ENCODE peak calls at places on chromosome 3, in four cellular contexts. One of them, this sample, is unnamed.

GRCh38 chr3:73365756-73366397 is 258.9 kb downstream of the PDZRN3 start:
- DNase-seq in GM12891: no peak
- DNase-seq in GM12878: no peak
- DNase-seq in K562: no peak
- DNase-seq in this sample: no peak

GRCh38 chr3:112405845-112406244 is 72.9 kb downstream of the CD200 start:
- DNase-seq in GM12891: no peak
- DNase-seq in GM12878: no peak
- DNase-seq in K562: no peak
- DNase-seq in this sample: peak; percentile 12

GRCh38 chr3:173513123-173513522 is 115.6 kb downstream of the NLGN1 start:
- DNase-seq in GM12891: no peak
- DNase-seq in GM12878: no peak
- DNase-seq in K562: no peak
- DNase-seq in this sample: no peak

GRCh38 chr3:66442254-66443249 is 58.3 kb downstream of the LRIG1 start:
- DNase-seq in GM12891: no peak
- DNase-seq in GM12878: no peak
- DNase-seq in K562: no peak
- DNase-seq in this sample: no peak

GRCh38 chr3:178131801-178132200 is 404.4 kb upstream of the KCNMB2 start:
- DNase-seq in GM12891: no peak
- DNase-seq in GM12878: no peak
- DNase-seq in K562: no peak
- DNase-seq in this sample: no peak

GRCh38 chr3:64382171-64382570 is 156.9 kb upstream of the PRICKLE2 start:
- DNase-seq in GM12891: no peak
- DNase-seq in GM12878: no peak
- DNase-seq in K562: no peak
- DNase-seq in this sample: no peak

GRCh38 chr3:196219194-196219969 is 3.0 kb downstream of the SLC51A start:
- DNase-seq in GM12891: peak; percentile 67
- DNase-seq in GM12878: peak; percentile 64
- DNase-seq in K562: no peak
- DNase-seq in this sample: peak; percentile 94

GRCh38 chr3:11510001-11510760 is 133.5 kb downstream of the VGLL4 start:
- DNase-seq in GM12891: no peak
- DNase-seq in GM12878: no peak
- DNase-seq in K562: no peak
- DNase-seq in this sample: no peak

GRCh38 chr3:188323067-188323842 is 169.3 kb downstream of the LPP start:
- DNase-seq in GM12891: no peak
- DNase-seq in GM12878: no peak
- DNase-seq in K562: no peak
- DNase-seq in this sample: no peak

GRCh38 chr3:23949784-23950183 is 4.7 kb downstream of the NR1D2 start:
- DNase-seq in GM12891: no peak
- DNase-seq in GM12878: peak; percentile 64
- DNase-seq in K562: no peak
- DNase-seq in this sample: no peak

GRCh38 chr3:16239776-16240175 is 25.0 kb downstream of the DPH3 start:
- DNase-seq in GM12891: no peak
- DNase-seq in GM12878: no peak
- DNase-seq in K562: no peak
- DNase-seq in this sample: no peak

GRCh38 chr3:151911462-151911861 is 38.0 kb downstream of the SUCNR1 start:
- DNase-seq in GM12891: no peak
- DNase-seq in GM12878: no peak
- DNase-seq in K562: no peak
- DNase-seq in this sample: no peak

GRCh38 chr3:130093741-130094391 is 12.2 kb downstream of the ALG1L2 start:
- DNase-seq in GM12891: peak; percentile 39
- DNase-seq in GM12878: peak; percentile 60
- DNase-seq in K562: peak; percentile 50
- DNase-seq in this sample: peak; percentile 38

GRCh38 chr3:24512564-24513197 is 18.0 kb upstream of the THRB start:
- DNase-seq in GM12891: no peak
- DNase-seq in GM12878: no peak
- DNase-seq in K562: no peak
- DNase-seq in this sample: no peak

GRCh38 chr3:149628957-149629670 is 28.7 kb downstream of the WWTR1 start:
- DNase-seq in GM12891: no peak
- DNase-seq in GM12878: no peak
- DNase-seq in K562: no peak
- DNase-seq in this sample: no peak

GRCh38 chr3:149623819-149624218 is 34.0 kb downstream of the WWTR1 start:
- DNase-seq in GM12891: no peak
- DNase-seq in GM12878: no peak
- DNase-seq in K562: no peak
- DNase-seq in this sample: no peak

GRCh38 chr3:149626671-149627070 is 31.2 kb downstream of the WWTR1 start:
- DNase-seq in GM12891: no peak
- DNase-seq in GM12878: no peak
- DNase-seq in K562: no peak
- DNase-seq in this sample: no peak

GRCh38 chr3:149621218-149622005 is 36.4 kb downstream of the WWTR1 start:
- DNase-seq in GM12891: no peak
- DNase-seq in GM12878: no peak
- DNase-seq in K562: no peak
- DNase-seq in this sample: no peak

DNA sequence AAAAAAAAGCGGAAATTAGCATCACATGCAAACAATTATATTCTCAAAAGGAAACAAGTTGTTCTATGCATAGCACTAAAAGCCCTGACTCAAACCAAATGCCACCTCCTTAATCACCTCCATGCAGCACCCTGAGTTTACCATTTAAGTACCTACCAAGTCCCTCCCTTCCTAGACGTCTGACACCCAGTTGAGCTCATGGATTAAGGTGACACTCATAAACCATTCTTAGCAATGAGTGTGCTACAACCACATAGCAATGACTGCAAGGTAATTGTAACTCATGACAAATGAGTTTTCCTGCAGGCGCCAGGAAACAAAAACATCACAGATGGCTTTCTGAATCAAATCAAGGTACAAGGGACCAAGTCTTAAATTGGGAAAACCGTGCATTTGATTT is 32.0 kb downstream of the WWTR1 start:
- DNase-seq in GM12891: no peak
- DNase-seq in GM12878: no peak
- DNase-seq in K562: no peak
- DNase-seq in this sample: no peak
- TF ChIP-seq SPI1 in GM12891: no peak
- TF ChIP-seq SPI1 in GM12878: no peak
- TF ChIP-seq SPI1 in K562: no peak
- TF ChIP-seq SPI1 in this sample: no peak

GRCh38 chr3:123948449-123948848 is 12.6 kb downstream of the CCDC14 start:
- DNase-seq in GM12891: no peak
- DNase-seq in GM12878: no peak
- DNase-seq in K562: no peak
- DNase-seq in this sample: no peak

GRCh38 chr3:123949606-123950005 is 11.4 kb downstream of the CCDC14 start:
- DNase-seq in GM12891: no peak
- DNase-seq in GM12878: no peak
- DNase-seq in K562: no peak
- DNase-seq in this sample: no peak

GRCh38 chr3:123952844-123953520 is 8.0 kb downstream of the CCDC14 start:
- DNase-seq in GM12891: no peak
- DNase-seq in GM12878: no peak
- DNase-seq in K562: no peak
- DNase-seq in this sample: no peak

GRCh38 chr3:123951522-123952447 is 9.2 kb downstream of the CCDC14 start:
- DNase-seq in GM12891: no peak
- DNase-seq in GM12878: no peak
- DNase-seq in K562: no peak
- DNase-seq in this sample: no peak

GRCh38 chr3:123947482-123947881 is 13.5 kb downstream of the CCDC14 start:
- DNase-seq in GM12891: no peak
- DNase-seq in GM12878: no peak
- DNase-seq in K562: no peak
- DNase-seq in this sample: no peak
- TF ChIP-seq SPI1 in GM12891: no peak
- TF ChIP-seq SPI1 in GM12878: no peak
- TF ChIP-seq SPI1 in K562: no peak
- TF ChIP-seq SPI1 in this sample: no peak

DNA sequence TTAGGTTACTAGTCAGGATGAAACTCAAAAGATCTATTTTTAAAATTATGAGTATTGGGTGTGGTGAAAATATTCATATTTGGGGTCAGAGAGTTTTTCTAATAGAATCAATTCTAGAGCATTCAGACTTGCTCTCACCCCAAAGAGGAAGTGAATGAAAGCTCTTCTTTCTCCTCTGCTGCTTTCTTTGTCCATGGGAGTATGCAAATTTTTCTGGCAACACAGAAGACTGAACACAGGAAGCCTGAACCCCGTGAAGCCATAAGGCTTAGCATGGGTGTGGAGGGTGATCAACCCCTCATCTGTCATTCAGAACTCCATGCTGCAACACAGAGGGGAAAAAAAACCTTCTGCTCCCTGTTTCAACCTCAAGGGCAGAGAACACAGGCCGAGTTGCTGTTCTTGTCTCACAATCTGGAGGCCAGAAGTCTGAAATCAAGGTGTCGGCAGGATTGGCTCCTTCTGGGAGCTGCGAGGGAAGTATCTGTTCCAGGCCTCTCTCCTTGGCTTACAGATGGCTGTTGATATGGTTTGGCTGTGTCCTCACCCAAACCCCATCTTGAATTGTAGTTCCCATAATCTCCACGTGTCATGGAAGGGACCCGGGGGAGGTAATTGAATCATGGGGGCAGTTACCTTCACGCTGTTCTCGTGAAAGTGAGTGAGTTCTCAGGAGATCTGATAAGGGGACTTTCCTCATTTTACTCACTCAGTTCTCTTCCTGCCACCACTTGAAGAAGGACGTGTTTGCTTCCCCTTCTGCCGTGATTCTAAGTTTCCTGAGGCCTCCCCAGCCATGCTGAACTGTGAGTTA is 33.7 kb upstream of the CD47 start:
- DNase-seq in GM12891: no peak
- DNase-seq in GM12878: peak; percentile 96
- DNase-seq in K562: peak; percentile 19
- DNase-seq in this sample: peak; percentile 57
- TF ChIP-seq SPI1 in GM12891: peak; percentile 97
- TF ChIP-seq SPI1 in GM12878: peak; percentile 96
- TF ChIP-seq SPI1 in K562: peak; percentile 87
- TF ChIP-seq SPI1 in this sample: peak; percentile 98

GRCh38 chr3:160616721-160617120 is 51.4 kb upstream of the KPNA4 start:
- DNase-seq in GM12891: no peak
- DNase-seq in GM12878: no peak
- DNase-seq in K562: no peak
- DNase-seq in this sample: no peak
- TF ChIP-seq SPI1 in GM12891: no peak
- TF ChIP-seq SPI1 in GM12878: no peak
- TF ChIP-seq SPI1 in K562: no peak
- TF ChIP-seq SPI1 in this sample: no peak